ENCODE peak calls at places on chromosomes 16 and 17, in four cellular contexts. W is PC-9, P is PC-3, F is fibroblast of lung. I is an unnamed sample. For H3K4me1, the result is how much of the 10 kb centered on the place peaks cover.

GRCh38 chr17:18229771-18230170 is 4.3 kb downstream of the LLGL1 start:
- DNase-seq in F (no peak), P (no peak), W (no peak), I (no peak)

GRCh38 chr17:16297367-16298139 is 55.7 kb downstream of the CENPV start:
- DNase-seq in F (no peak), W (no peak), P (no peak), I (no peak)

GRCh38 chr16:11356573-11357331 is 11.5 kb downstream of the RMI2 start:
- DNase-seq in P (no peak), F (peak), W (no peak), I (peak)

GRCh38 chr17:4492762-4493561 is 5.7 kb upstream of the SPNS2 start:
- DNase-seq in W (peak), P (peak), F (peak), I (peak)

GRCh38 chr16:58414938-58415451 is 22.7 kb downstream of the GINS3 start:
- DNase-seq in P (no peak), F (no peak), W (no peak), I (no peak)

GRCh38 chr17:76195281-76196096 is 44.8 kb downstream of the RNF157 start:
- DNase-seq in W (no peak), P (no peak), F (no peak), I (no peak)

GRCh38 chr17:56710986-56711385 is 117.5 kb downstream of the NOG start:
- DNase-seq in F (no peak), W (no peak), P (peak), I (no peak)

GRCh38 chr16:588639-588888 is 1.3 kb upstream of the RAB40C start:
- DNase-seq in P (peak), F (peak), W (peak), I (peak)

GRCh38 chr16:85994492-85995433 is 95.8 kb downstream of the IRF8 start:
- DNase-seq in P (no peak), W (no peak), F (no peak), I (no peak)

GRCh38 chr17:63798572-63799113 is 24.7 kb downstream of the DDX42 start:
- DNase-seq in P (no peak), W (no peak), F (no peak), I (no peak)

GRCh38 chr17:71412803-71413202 is 708.0 kb upstream of the SOX9 start:
- DNase-seq in P (peak), F (peak), W (peak), I (no peak)

GRCh38 chr17:6269474-6269873 is 165.4 kb downstream of the AIPL1 start:
- DNase-seq in F (peak), P (peak), W (no peak), I (peak)

GRCh38 chr17:31416503-31416923 is 25.0 kb downstream of the RAB11FIP4 start:
- DNase-seq in F (peak), W (no peak), P (no peak), I (no peak)

GRCh38 chr17:82830249-82830661 is 9.6 kb downstream of the ZNF750 start:
- DNase-seq in W (no peak), P (no peak), F (peak), I (peak)

GRCh38 chr17:50458290-50458689 is 10.4 kb downstream of the CHAD start:
- DNase-seq in P (peak), F (no peak), W (no peak), I (no peak)

GRCh38 chr17:7156342-7156940 is 22.7 kb downstream of the ASGR1 start:
- DNase-seq in W (no peak), P (no peak), F (no peak), I (no peak)

GRCh38 chr16:81609323-81609892 is 164.8 kb downstream of the CMIP start:
- DNase-seq in F (no peak), P (no peak), W (no peak), I (no peak)

GRCh38 chr17:3961564-3962047 is 2.6 kb downstream of the ATP2A3 start:
- DNase-seq in F (no peak), P (no peak), W (no peak), I (no peak)

GRCh38 chr16:88705076-88705684 is 1.0 kb downstream of the RNF166 start:
- DNase-seq in P (no peak), W (no peak), F (no peak), I (peak)
- TF ChIP-seq EZH2 in P (no peak), W (no peak), F (no peak), I (no peak)

GRCh38 chr16:5918553-5919127 is 821.0 kb upstream of the EEF2KMT start:
- DNase-seq in F (no peak), W (no peak), P (no peak), I (no peak)
- TF ChIP-seq CTCF in F (no peak), W (peak), P (no peak), I (peak)

DNA sequence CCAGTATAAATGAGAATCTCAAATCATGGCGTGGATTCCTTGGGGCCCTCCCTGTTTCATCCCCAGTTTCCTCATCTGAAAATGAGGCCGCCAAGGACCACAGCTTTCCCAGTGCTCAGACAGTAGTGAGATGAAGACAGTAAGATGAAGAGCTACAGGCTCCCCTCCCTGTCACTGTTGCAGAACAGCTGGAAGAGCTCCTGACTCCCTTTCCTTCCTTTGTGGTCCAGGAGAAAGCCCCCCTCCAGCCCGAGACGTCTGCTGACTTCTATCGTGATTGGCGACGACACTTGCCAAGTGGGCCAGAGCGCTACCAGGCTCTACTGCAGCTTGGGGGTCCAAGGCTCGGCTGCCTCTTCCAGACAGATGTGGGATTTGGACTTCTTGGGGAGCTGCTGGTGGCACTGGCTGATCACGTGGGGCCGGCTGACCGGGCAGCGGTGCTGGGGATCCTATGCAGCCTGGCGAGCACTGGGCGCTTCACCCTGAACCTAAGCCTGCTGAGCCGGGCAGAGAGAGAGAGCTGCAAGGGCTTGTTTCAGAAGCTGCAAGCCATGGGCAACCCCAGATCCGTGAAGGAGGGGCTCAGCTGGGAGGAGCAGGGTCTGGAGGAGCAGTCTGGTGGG is 3.0 kb upstream of the EFTUD2 start:
- DNase-seq in W (peak), P (no peak), F (no peak), I (no peak)
- H3K4me1 ChIP-seq in W (half or more), P (under half), F (under half), I (under half)

GRCh38 chr17:77905766-77906165 is 52.7 kb upstream of the TNRC6C start:
- DNase-seq in F (no peak), W (no peak), P (no peak), I (no peak)
- TF ChIP-seq EZH2 in F (no peak), W (no peak), P (no peak), I (no peak)

DNA sequence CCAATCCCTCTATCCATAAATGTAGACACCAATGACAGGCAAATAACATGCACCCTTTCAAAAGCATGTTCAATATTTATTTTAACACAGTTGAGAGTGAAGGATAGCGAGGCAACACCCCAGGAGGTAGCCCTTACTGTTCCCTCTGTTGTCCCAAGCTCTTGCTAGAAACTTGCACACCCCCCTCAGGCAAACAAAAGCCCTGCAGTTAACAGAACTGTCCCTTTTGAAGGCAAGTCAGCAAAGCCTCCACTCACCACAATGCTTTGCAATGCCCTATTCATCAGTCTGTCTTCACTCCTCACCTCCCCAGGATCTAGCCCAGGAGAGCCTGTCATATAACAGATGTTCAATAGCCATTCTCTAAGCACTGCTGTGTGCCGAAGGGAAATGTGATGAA is 3.5 kb upstream of the CNEP1R1 start:
- DNase-seq in P (no peak), F (no peak), W (no peak), I (peak)
- TF ChIP-seq CTCF in P (no peak), F (no peak), W (no peak), I (peak)